ENCODE peak calls at places on chromosome 4, in six cellular contexts. A is D721Med; C is stomach; D is Peyer's patch; N is CD8-positive, alpha-beta T cell; U is cardiac fibroblast. F is an unnamed sample.

GRCh38 chr4:175961604-175962003 is 104.0 kb upstream of the WDR17 start:
- DNase-seq in A (no peak), C (no peak), D (no peak), N (no peak), U (no peak), F (no peak)

GRCh38 chr4:98518555-98519267 is 139.7 kb downstream of the TSPAN5 start:
- DNase-seq in A (no peak), C (no peak), D (peak), N (no peak), U (no peak), F (no peak)

GRCh38 chr4:93416337-93417102 is 412.0 kb upstream of the ATOH1 start:
- DNase-seq in A (no peak), C (no peak), D (no peak), N (no peak), U (no peak), F (no peak)

GRCh38 chr4:186061919-186062318 is 7.0 kb upstream of the TLR3 start:
- DNase-seq in A (no peak), C (no peak), D (no peak), N (no peak), U (no peak), F (no peak)

GRCh38 chr4:1598206-1598605 is 85.9 kb downstream of the FAM53A start:
- DNase-seq in A (no peak), C (no peak), D (no peak), N (no peak), U (no peak), F (no peak)

GRCh38 chr4:164623099-164623498 is 130.8 kb upstream of the SMIM31 start:
- DNase-seq in A (no peak), C (no peak), D (no peak), N (no peak), U (no peak), F (no peak)

GRCh38 chr4:4519296-4519898 is 22.5 kb downstream of the STX18 start:
- DNase-seq in A (no peak), C (no peak), D (no peak), N (no peak), U (peak), F (no peak)

GRCh38 chr4:3422241-3422801 is 19.4 kb upstream of the HGFAC start:
- DNase-seq in A (no peak), C (no peak), D (no peak), N (no peak), U (no peak), F (no peak)

GRCh38 chr4:56102581-56102980 is 153.8 kb downstream of the CEP135 start:
- DNase-seq in A (no peak), C (no peak), D (no peak), N (no peak), U (no peak), F (no peak)

GRCh38 chr4:971670-972500 is 1.5 kb downstream of the DGKQ start:
- DNase-seq in A (no peak), C (no peak), D (no peak), N (no peak), U (no peak), F (peak)

GRCh38 chr4:165563851-165564250 is 185.0 kb downstream of the CPE start:
- DNase-seq in A (no peak), C (no peak), D (no peak), N (no peak), U (no peak), F (no peak)

GRCh38 chr4:127965803-127966175 is 583 bp downstream of the ABHD18 start:
- DNase-seq in A (peak), C (peak), D (peak), N (peak), U (peak), F (peak)

GRCh38 chr4:78772526-78773084 is 3.5 kb upstream of the BMP2K start:
- DNase-seq in A (no peak), C (no peak), D (no peak), N (no peak), U (no peak), F (no peak)

GRCh38 chr4:169070895-169071218 is 60.8 kb upstream of the CBR4 start:
- DNase-seq in A (no peak), C (peak), D (no peak), N (no peak), U (peak), F (peak)

GRCh38 chr4:37644962-37645361 is 41.2 kb downstream of the RELL1 start:
- DNase-seq in A (no peak), C (no peak), D (no peak), N (no peak), U (peak), F (no peak)

GRCh38 chr4:7650606-7651400 is 216.1 kb upstream of the PSAPL1 start:
- DNase-seq in A (no peak), C (no peak), D (no peak), N (no peak), U (no peak), F (no peak)

GRCh38 chr4:175891863-175892262 is 79.8 kb upstream of the GPM6A start:
- DNase-seq in A (no peak), C (no peak), D (no peak), N (no peak), U (peak), F (no peak)

GRCh38 chr4:157128395-157128794 is 52.4 kb downstream of the GLRB start:
- DNase-seq in A (no peak), C (no peak), D (no peak), N (no peak), U (peak), F (no peak)

GRCh38 chr4:113060853-113061252 is 11.4 kb downstream of the ANK2 start:
- DNase-seq in A (no peak), C (no peak), D (no peak), N (no peak), U (no peak), F (no peak)

GRCh38 chr4:168440442-168441264 is 39.6 kb downstream of the DDX60L start:
- DNase-seq in A (no peak), C (no peak), D (no peak), N (no peak), U (peak), F (no peak)

GRCh38 chr4:184420881-184421416 is 53.4 kb downstream of the IRF2 start:
- DNase-seq in A (no peak), C (no peak), D (no peak), N (no peak), U (no peak), F (no peak)

GRCh38 chr4:98930311-98930865 is 1.5 kb upstream of the EIF4E start:
- DNase-seq in A (no peak), C (no peak), D (no peak), N (no peak), U (no peak), F (no peak)

GRCh38 chr4:3601992-3602391 is 69.8 kb upstream of the LRPAP1 start:
- DNase-seq in A (no peak), C (no peak), D (no peak), N (no peak), U (no peak), F (no peak)

GRCh38 chr4:15400276-15400675 is 27.6 kb upstream of the C1QTNF7 start:
- DNase-seq in A (no peak), C (no peak), D (no peak), N (no peak), U (no peak), F (no peak)

GRCh38 chr4:76310683-76311082 is 4.2 kb downstream of the STBD1 start:
- DNase-seq in A (no peak), C (no peak), D (no peak), N (no peak), U (no peak), F (no peak)

GRCh38 chr4:65482410-65482809 is 187.9 kb downstream of the EPHA5 start:
- DNase-seq in A (no peak), C (no peak), D (no peak), N (no peak), U (peak), F (no peak)

GRCh38 chr4:108141213-108142045 is 27.3 kb downstream of the LEF1 start:
- DNase-seq in A (no peak), C (no peak), D (no peak), N (no peak), U (no peak), F (no peak)